ENCODE peak calls at places on chromosomes 3 and 15, in nine cellular contexts. One of them, this sample, is unnamed.

GRCh38 chr3:27720029-27720518 is 2.0 kb downstream of the EOMES start:
- DNase-seq in heart left ventricle: no peak
- DNase-seq in ovary: no peak
- DNase-seq in upper lobe of left lung: no peak
- DNase-seq in tibial nerve: no peak
- DNase-seq in cardiac fibroblast: no peak
- DNase-seq in WTC11: no peak
- DNase-seq in A673: no peak
- DNase-seq in lower lobe of right lung: no peak
- DNase-seq in this sample: no peak

GRCh38 chr3:60391292-60391691 is 860.0 kb downstream of the FHIT start:
- DNase-seq in tibial nerve: no peak
- DNase-seq in ovary: no peak
- DNase-seq in WTC11: no peak
- DNase-seq in lower lobe of right lung: no peak
- DNase-seq in upper lobe of left lung: no peak
- DNase-seq in cardiac fibroblast: no peak
- DNase-seq in A673: no peak
- DNase-seq in heart left ventricle: no peak
- DNase-seq in this sample: no peak

GRCh38 chr15:41990691-41991090 is 18.3 kb upstream of the EHD4 start:
- DNase-seq in upper lobe of left lung: no peak
- DNase-seq in tibial nerve: no peak
- DNase-seq in A673: no peak
- DNase-seq in cardiac fibroblast: no peak
- DNase-seq in WTC11: no peak
- DNase-seq in heart left ventricle: no peak
- DNase-seq in ovary: no peak
- DNase-seq in lower lobe of right lung: no peak
- DNase-seq in this sample: no peak

GRCh38 chr15:31975446-31976229 is 54.7 kb upstream of the CHRNA7 start:
- DNase-seq in tibial nerve: no peak
- DNase-seq in A673: peak
- DNase-seq in cardiac fibroblast: no peak
- DNase-seq in ovary: no peak
- DNase-seq in WTC11: peak
- DNase-seq in heart left ventricle: no peak
- DNase-seq in upper lobe of left lung: no peak
- DNase-seq in lower lobe of right lung: no peak
- DNase-seq in this sample: no peak

GRCh38 chr3:62171789-62172188 is 201.6 kb downstream of the FEZF2 start:
- DNase-seq in ovary: no peak
- DNase-seq in WTC11: no peak
- DNase-seq in lower lobe of right lung: no peak
- DNase-seq in heart left ventricle: no peak
- DNase-seq in A673: no peak
- DNase-seq in upper lobe of left lung: no peak
- DNase-seq in cardiac fibroblast: no peak
- DNase-seq in tibial nerve: no peak
- DNase-seq in this sample: no peak

GRCh38 chr15:33194237-33194636 is 277 bp downstream of the FMN1 start:
- DNase-seq in heart left ventricle: no peak
- DNase-seq in A673: no peak
- DNase-seq in ovary: no peak
- DNase-seq in cardiac fibroblast: no peak
- DNase-seq in WTC11: peak
- DNase-seq in lower lobe of right lung: peak
- DNase-seq in upper lobe of left lung: no peak
- DNase-seq in tibial nerve: no peak
- DNase-seq in this sample: no peak

GRCh38 chr3:115999001-115999400 is 375.7 kb downstream of the GAP43 start:
- DNase-seq in lower lobe of right lung: no peak
- DNase-seq in WTC11: no peak
- DNase-seq in upper lobe of left lung: no peak
- DNase-seq in cardiac fibroblast: no peak
- DNase-seq in ovary: no peak
- DNase-seq in heart left ventricle: no peak
- DNase-seq in tibial nerve: no peak
- DNase-seq in A673: no peak
- DNase-seq in this sample: no peak

GRCh38 chr3:130941793-130942192 is 47.9 kb downstream of the ATP2C1 start:
- DNase-seq in A673: no peak
- DNase-seq in tibial nerve: no peak
- DNase-seq in lower lobe of right lung: no peak
- DNase-seq in cardiac fibroblast: no peak
- DNase-seq in upper lobe of left lung: no peak
- DNase-seq in ovary: no peak
- DNase-seq in WTC11: no peak
- DNase-seq in heart left ventricle: no peak
- DNase-seq in this sample: no peak

GRCh38 chr3:177882124-177882648 is 654.0 kb upstream of the KCNMB2 start:
- DNase-seq in ovary: no peak
- DNase-seq in heart left ventricle: no peak
- DNase-seq in upper lobe of left lung: no peak
- DNase-seq in tibial nerve: no peak
- DNase-seq in WTC11: no peak
- DNase-seq in cardiac fibroblast: no peak
- DNase-seq in A673: no peak
- DNase-seq in lower lobe of right lung: no peak
- DNase-seq in this sample: no peak

GRCh38 chr3:17707813-17708543 is 34.5 kb downstream of the TBC1D5 start:
- DNase-seq in heart left ventricle: no peak
- DNase-seq in upper lobe of left lung: no peak
- DNase-seq in tibial nerve: no peak
- DNase-seq in lower lobe of right lung: no peak
- DNase-seq in A673: no peak
- DNase-seq in ovary: no peak
- DNase-seq in cardiac fibroblast: no peak
- DNase-seq in WTC11: no peak
- DNase-seq in this sample: no peak

GRCh38 chr3:140403559-140403958 is 274.3 kb upstream of the TRIM42 start:
- DNase-seq in A673: no peak
- DNase-seq in upper lobe of left lung: peak
- DNase-seq in lower lobe of right lung: peak
- DNase-seq in ovary: no peak
- DNase-seq in WTC11: no peak
- DNase-seq in heart left ventricle: no peak
- DNase-seq in tibial nerve: no peak
- DNase-seq in cardiac fibroblast: no peak
- DNase-seq in this sample: no peak

GRCh38 chr3:179189764-179190163 is 41.6 kb downstream of the PIK3CA start:
- DNase-seq in upper lobe of left lung: no peak
- DNase-seq in WTC11: no peak
- DNase-seq in ovary: no peak
- DNase-seq in tibial nerve: no peak
- DNase-seq in heart left ventricle: no peak
- DNase-seq in cardiac fibroblast: peak
- DNase-seq in A673: peak
- DNase-seq in lower lobe of right lung: no peak
- DNase-seq in this sample: no peak

GRCh38 chr3:84967767-84968581 is 9.2 kb downstream of the CADM2 start:
- DNase-seq in cardiac fibroblast: no peak
- DNase-seq in lower lobe of right lung: no peak
- DNase-seq in tibial nerve: no peak
- DNase-seq in ovary: no peak
- DNase-seq in A673: peak
- DNase-seq in upper lobe of left lung: no peak
- DNase-seq in WTC11: no peak
- DNase-seq in heart left ventricle: no peak
- DNase-seq in this sample: no peak

DNA sequence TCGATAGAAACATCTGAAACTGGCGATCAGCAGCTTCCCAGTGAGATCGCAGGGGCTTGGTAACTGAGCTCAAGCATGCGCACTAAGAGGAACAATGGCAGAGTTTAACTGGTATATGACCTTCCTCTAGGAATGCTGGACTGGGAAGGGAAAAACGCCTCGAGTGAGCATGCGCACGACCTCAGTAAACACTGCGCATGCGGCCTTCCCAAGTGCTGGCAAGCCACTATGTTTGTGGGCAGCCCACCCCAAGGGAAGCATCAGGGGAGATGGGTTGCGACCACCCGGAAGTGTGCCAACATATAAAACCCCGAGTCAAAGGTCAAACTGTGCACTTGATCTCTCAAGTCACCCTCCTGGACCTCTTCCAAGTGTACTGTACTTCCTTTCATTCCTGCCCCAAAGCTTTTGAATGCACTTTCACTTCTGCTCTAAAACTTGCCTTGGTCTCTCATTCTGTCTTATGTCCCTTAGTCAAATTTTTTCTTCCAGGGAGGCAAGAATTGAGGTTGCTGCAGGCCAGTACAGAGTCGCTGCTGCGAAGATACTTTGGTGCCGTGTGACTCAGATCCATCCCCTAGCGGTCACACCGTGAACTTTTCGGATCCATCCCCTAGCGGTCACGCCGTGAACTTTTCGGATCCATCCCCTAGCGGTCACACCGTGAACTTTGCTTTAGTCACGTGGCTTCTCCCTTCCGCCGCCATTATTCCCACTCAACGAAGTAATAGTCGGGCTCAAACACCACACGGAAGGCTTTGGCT is 243.3 kb downstream of the FAM43A start:
- DNase-seq in WTC11: peak
- DNase-seq in A673: no peak
- DNase-seq in upper lobe of left lung: no peak
- DNase-seq in tibial nerve: no peak
- DNase-seq in lower lobe of right lung: no peak
- DNase-seq in ovary: no peak
- DNase-seq in cardiac fibroblast: no peak
- DNase-seq in heart left ventricle: peak
- DNase-seq in this sample: no peak
- TF ChIP-seq CTCF in WTC11: peak
- TF ChIP-seq CTCF in A673: no peak
- TF ChIP-seq CTCF in upper lobe of left lung: peak
- TF ChIP-seq CTCF in tibial nerve: peak
- TF ChIP-seq CTCF in lower lobe of right lung: peak
- TF ChIP-seq CTCF in ovary: no peak
- TF ChIP-seq CTCF in cardiac fibroblast: peak
- TF ChIP-seq CTCF in heart left ventricle: peak
- TF ChIP-seq CTCF in this sample: no peak

DNA sequence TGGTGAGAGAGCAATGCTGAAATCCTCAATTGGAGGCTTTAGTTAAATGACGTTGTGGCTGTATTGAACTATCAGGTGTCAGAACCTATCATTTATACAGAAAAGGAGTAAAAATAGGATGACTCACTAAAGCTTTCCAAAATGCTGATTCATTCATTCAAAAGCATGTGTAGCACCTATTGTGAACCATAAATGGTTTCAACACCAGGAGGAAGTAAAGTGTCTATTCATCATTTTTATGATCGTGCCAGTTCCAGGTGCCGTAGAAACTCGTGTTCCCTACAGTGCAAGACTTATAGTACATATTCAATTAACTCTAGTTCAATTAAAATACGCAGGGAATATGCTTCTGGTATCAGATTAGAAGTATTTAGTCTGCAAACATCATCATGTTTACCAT is 66.5 kb upstream of the ARRDC4 start:
- DNase-seq in WTC11: no peak
- DNase-seq in tibial nerve: no peak
- DNase-seq in cardiac fibroblast: no peak
- DNase-seq in lower lobe of right lung: no peak
- DNase-seq in ovary: no peak
- DNase-seq in upper lobe of left lung: no peak
- DNase-seq in heart left ventricle: no peak
- DNase-seq in A673: no peak
- DNase-seq in this sample: no peak
- TF ChIP-seq CTCF in WTC11: no peak
- TF ChIP-seq CTCF in tibial nerve: no peak
- TF ChIP-seq CTCF in cardiac fibroblast: no peak
- TF ChIP-seq CTCF in lower lobe of right lung: no peak
- TF ChIP-seq CTCF in ovary: no peak
- TF ChIP-seq CTCF in upper lobe of left lung: no peak
- TF ChIP-seq CTCF in heart left ventricle: no peak
- TF ChIP-seq CTCF in A673: no peak
- TF ChIP-seq CTCF in this sample: no peak

GRCh38 chr3:40170395-40170794 is 139.1 kb upstream of the EIF1B start:
- DNase-seq in A673: no peak
- DNase-seq in cardiac fibroblast: no peak
- DNase-seq in WTC11: no peak
- DNase-seq in ovary: no peak
- DNase-seq in lower lobe of right lung: no peak
- DNase-seq in heart left ventricle: no peak
- DNase-seq in tibial nerve: no peak
- DNase-seq in upper lobe of left lung: no peak
- DNase-seq in this sample: no peak

GRCh38 chr3:40169983-40170382 is 139.5 kb upstream of the EIF1B start:
- DNase-seq in A673: no peak
- DNase-seq in tibial nerve: no peak
- DNase-seq in cardiac fibroblast: no peak
- DNase-seq in ovary: no peak
- DNase-seq in heart left ventricle: no peak
- DNase-seq in lower lobe of right lung: no peak
- DNase-seq in WTC11: no peak
- DNase-seq in upper lobe of left lung: no peak
- DNase-seq in this sample: no peak

GRCh38 chr3:40167958-40168357 is 141.5 kb upstream of the EIF1B start:
- DNase-seq in lower lobe of right lung: no peak
- DNase-seq in cardiac fibroblast: no peak
- DNase-seq in tibial nerve: no peak
- DNase-seq in A673: no peak
- DNase-seq in WTC11: no peak
- DNase-seq in ovary: no peak
- DNase-seq in heart left ventricle: no peak
- DNase-seq in upper lobe of left lung: no peak
- DNase-seq in this sample: no peak

GRCh38 chr3:40162616-40163015 is 146.9 kb upstream of the EIF1B start:
- DNase-seq in ovary: no peak
- DNase-seq in cardiac fibroblast: no peak
- DNase-seq in upper lobe of left lung: no peak
- DNase-seq in WTC11: no peak
- DNase-seq in lower lobe of right lung: no peak
- DNase-seq in heart left ventricle: no peak
- DNase-seq in A673: no peak
- DNase-seq in tibial nerve: no peak
- DNase-seq in this sample: no peak

GRCh38 chr3:40166997-40167396 is 142.5 kb upstream of the EIF1B start:
- DNase-seq in WTC11: peak
- DNase-seq in heart left ventricle: no peak
- DNase-seq in tibial nerve: no peak
- DNase-seq in upper lobe of left lung: no peak
- DNase-seq in ovary: no peak
- DNase-seq in A673: no peak
- DNase-seq in cardiac fibroblast: no peak
- DNase-seq in lower lobe of right lung: no peak
- DNase-seq in this sample: no peak
- TF ChIP-seq CTCF in WTC11: no peak
- TF ChIP-seq CTCF in heart left ventricle: no peak
- TF ChIP-seq CTCF in tibial nerve: no peak
- TF ChIP-seq CTCF in upper lobe of left lung: no peak
- TF ChIP-seq CTCF in ovary: no peak
- TF ChIP-seq CTCF in A673: no peak
- TF ChIP-seq CTCF in cardiac fibroblast: no peak
- TF ChIP-seq CTCF in lower lobe of right lung: no peak
- TF ChIP-seq CTCF in this sample: no peak

DNA sequence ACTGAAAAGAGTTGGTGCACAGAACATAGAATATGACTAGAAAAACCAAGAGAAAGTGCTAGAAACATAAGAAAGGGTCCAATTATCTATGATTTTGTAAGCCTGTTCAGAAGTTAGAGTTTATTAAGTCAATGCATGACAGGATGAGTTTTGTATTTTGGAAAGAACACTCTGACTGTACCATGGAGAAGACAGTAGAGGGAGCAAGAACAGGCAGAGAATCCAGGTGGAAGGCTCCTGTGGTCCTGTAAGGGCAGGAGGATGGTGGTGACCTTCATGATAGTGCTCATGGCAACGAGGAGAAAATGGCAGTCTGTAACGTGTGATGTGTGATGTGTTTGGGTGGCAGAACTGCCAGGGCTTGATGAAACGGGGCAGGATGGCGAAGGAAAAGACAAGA is 249.1 kb downstream of the CTNNB1 start:
- DNase-seq in tibial nerve: no peak
- DNase-seq in WTC11: no peak
- DNase-seq in lower lobe of right lung: no peak
- DNase-seq in A673: no peak
- DNase-seq in heart left ventricle: no peak
- DNase-seq in cardiac fibroblast: no peak
- DNase-seq in upper lobe of left lung: no peak
- DNase-seq in ovary: no peak
- DNase-seq in this sample: no peak
- TF ChIP-seq CTCF in tibial nerve: no peak
- TF ChIP-seq CTCF in WTC11: no peak
- TF ChIP-seq CTCF in lower lobe of right lung: no peak
- TF ChIP-seq CTCF in A673: no peak
- TF ChIP-seq CTCF in heart left ventricle: no peak
- TF ChIP-seq CTCF in cardiac fibroblast: no peak
- TF ChIP-seq CTCF in upper lobe of left lung: no peak
- TF ChIP-seq CTCF in ovary: no peak
- TF ChIP-seq CTCF in this sample: no peak

This sample was measured in D721Med.